ENCODE peak calls at places on chromosomes 2 and 18, in five cellular contexts. C is HepG2, Z is K562, A is GM12878, T is H1. Y is an unnamed sample.

GRCh38 chr2:144163592-144163991 is 356.3 kb downstream of the ZEB2 start:
- DNase-seq in C (peak; percentile 55), Z (no peak), A (no peak), T (no peak), Y (no peak)

GRCh38 chr2:172734711-172735645 is 667 bp upstream of the RAPGEF4 start:
- DNase-seq in C (no peak), Z (no peak), A (no peak), T (no peak), Y (peak; percentile 62)

GRCh38 chr2:199797431-199797830 is 53.6 kb downstream of the FTCDNL1 start:
- DNase-seq in C (no peak), Z (no peak), A (no peak), T (no peak), Y (no peak)

GRCh38 chr2:120261387-120262006 is 8.8 kb downstream of the RALB start:
- DNase-seq in C (no peak), Z (no peak), A (peak; percentile 62), T (no peak), Y (no peak)

GRCh38 chr2:32941944-32942690 is 4.6 kb upstream of the LTBP1 start:
- DNase-seq in C (no peak), Z (no peak), A (no peak), T (no peak), Y (no peak)

GRCh38 chr2:62939735-62940491 is 110.7 kb upstream of the OTX1 start:
- DNase-seq in C (no peak), Z (no peak), A (no peak), T (no peak), Y (no peak)

GRCh38 chr2:23658466-23658942 is 268.4 kb downstream of the ATAD2B start:
- DNase-seq in C (peak; percentile 91), Z (no peak), A (no peak), T (no peak), Y (no peak)

GRCh38 chr2:172693037-172693436 is 42.6 kb upstream of the RAPGEF4 start:
- DNase-seq in C (peak; percentile 28), Z (no peak), A (no peak), T (no peak), Y (no peak)

GRCh38 chr2:69693472-69694450 is 48.2 kb upstream of the ANXA4 start:
- DNase-seq in C (no peak), Z (no peak), A (peak; percentile 63), T (no peak), Y (no peak)

GRCh38 chr18:8045160-8045885 is 478.2 kb downstream of the PTPRM start:
- DNase-seq in C (no peak), Z (no peak), A (no peak), T (no peak), Y (no peak)

GRCh38 chr18:26002375-26002774 is 88.0 kb downstream of the SS18 start:
- DNase-seq in C (no peak), Z (no peak), A (no peak), T (no peak), Y (no peak)

GRCh38 chr2:217707116-217707742 is 295.6 kb downstream of the TNS1 start:
- DNase-seq in C (no peak), Z (no peak), A (no peak), T (no peak), Y (no peak)

GRCh38 chr2:60560734-60561649 is 7.5 kb upstream of the BCL11A start:
- DNase-seq in C (peak; percentile 36), Z (peak; percentile 58), A (no peak), T (no peak), Y (peak; percentile 80)

GRCh38 chr2:113123731-113124130 is 3.7 kb upstream of the IL1RN start:
- DNase-seq in C (no peak), Z (no peak), A (no peak), T (no peak), Y (no peak)

GRCh38 chr18:3083776-3084175 is 70.8 kb upstream of the LPIN2 start:
- DNase-seq in C (no peak), Z (no peak), A (no peak), T (no peak), Y (no peak)

GRCh38 chr2:219870023-219870422 is 242.6 kb downstream of the SLC4A3 start:
- DNase-seq in C (no peak), Z (no peak), A (no peak), T (no peak), Y (no peak)

GRCh38 chr2:18987592-18988073 is 370.8 kb downstream of the OSR1 start:
- DNase-seq in C (peak; percentile 34), Z (no peak), A (no peak), T (no peak), Y (no peak)

GRCh38 chr2:197010200-197011020 is 83.9 kb upstream of the PGAP1 start:
- DNase-seq in C (no peak), Z (no peak), A (no peak), T (no peak), Y (no peak)

GRCh38 chr2:222330910-222331309 is 32.1 kb upstream of the PAX3 start:
- DNase-seq in C (no peak), Z (no peak), A (no peak), T (no peak), Y (no peak)

GRCh38 chr2:218406949-218407703 is 7.5 kb downstream of the CTDSP1 start:
- DNase-seq in C (no peak), Z (no peak), A (peak; percentile 27), T (no peak), Y (no peak)

GRCh38 chr18:74387362-74387761 is 69.7 kb downstream of the DIPK1C start:
- DNase-seq in C (no peak), Z (no peak), A (no peak), T (no peak), Y (no peak)

GRCh38 chr2:38586926-38587325 is 15.8 kb downstream of the HNRNPLL start:
- DNase-seq in C (no peak), Z (no peak), A (no peak), T (no peak), Y (no peak)

GRCh38 chr2:153388246-153388645 is 90.3 kb downstream of the RPRM start:
- DNase-seq in C (no peak), Z (no peak), A (no peak), T (no peak), Y (no peak)

GRCh38 chr2:75146903-75147332 is 52.4 kb downstream of the TACR1 start:
- DNase-seq in C (peak; percentile 54), Z (no peak), A (no peak), T (no peak), Y (no peak)

GRCh38 chr18:41906528-41907256 is 48.3 kb upstream of the PIK3C3 start:
- DNase-seq in C (peak; percentile 13), Z (peak; percentile 53), A (peak; percentile 33), T (no peak), Y (peak; percentile 67)

GRCh38 chr18:13890962-13891361 is 24.4 kb downstream of the MC2R start:
- DNase-seq in C (no peak), Z (no peak), A (no peak), T (no peak), Y (no peak)

GRCh38 chr2:104768694-104769093 is 85.2 kb upstream of the POU3F3 start:
- DNase-seq in C (no peak), Z (no peak), A (no peak), T (no peak), Y (no peak)

GRCh38 chr2:237540823-237541222 is 25.6 kb upstream of the PRLH start:
- DNase-seq in C (no peak), Z (no peak), A (no peak), T (no peak), Y (no peak)

DNA sequence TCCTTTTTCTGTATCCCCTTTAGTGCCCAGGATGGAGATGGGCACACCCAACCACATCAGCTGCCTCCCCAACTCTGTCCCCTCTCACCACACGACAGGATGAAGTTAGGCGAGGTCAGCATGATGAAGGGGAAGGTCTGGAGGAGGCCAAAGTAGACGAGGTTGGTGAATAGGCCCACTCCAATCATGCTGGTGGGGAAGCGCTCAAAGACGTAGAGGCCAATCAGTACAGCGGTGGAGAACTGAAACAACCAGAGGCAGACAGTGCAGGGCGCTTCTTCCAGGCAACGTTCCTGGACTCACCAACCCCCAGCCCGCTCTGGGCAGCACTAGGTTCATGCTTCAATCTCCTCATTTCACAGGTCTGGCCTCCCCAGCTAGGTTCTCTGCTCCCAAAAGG is 2.9 kb downstream of the TEX261 start:
- DNase-seq in C (no peak), Z (peak; percentile 2), A (no peak), T (no peak), Y (no peak)
- H3K36me3 ChIP-seq in C (peaks cover 34% of the 10 kb centered on the region), Z (peaks cover 61% of the 10 kb centered on the region), A (peaks cover 13% of the 10 kb centered on the region), T (no peaks in the 10 kb centered on the region), Y (no peaks in the 10 kb centered on the region)

GRCh38 chr2:7045601-7046590 is 128.7 kb downstream of the RNF144A start:
- DNase-seq in C (no peak), Z (no peak), A (no peak), T (no peak), Y (no peak)
- TF ChIP-seq CTCF in C (no peak), Z (no peak), A (no peak), T (no peak), Y (no peak)

DNA sequence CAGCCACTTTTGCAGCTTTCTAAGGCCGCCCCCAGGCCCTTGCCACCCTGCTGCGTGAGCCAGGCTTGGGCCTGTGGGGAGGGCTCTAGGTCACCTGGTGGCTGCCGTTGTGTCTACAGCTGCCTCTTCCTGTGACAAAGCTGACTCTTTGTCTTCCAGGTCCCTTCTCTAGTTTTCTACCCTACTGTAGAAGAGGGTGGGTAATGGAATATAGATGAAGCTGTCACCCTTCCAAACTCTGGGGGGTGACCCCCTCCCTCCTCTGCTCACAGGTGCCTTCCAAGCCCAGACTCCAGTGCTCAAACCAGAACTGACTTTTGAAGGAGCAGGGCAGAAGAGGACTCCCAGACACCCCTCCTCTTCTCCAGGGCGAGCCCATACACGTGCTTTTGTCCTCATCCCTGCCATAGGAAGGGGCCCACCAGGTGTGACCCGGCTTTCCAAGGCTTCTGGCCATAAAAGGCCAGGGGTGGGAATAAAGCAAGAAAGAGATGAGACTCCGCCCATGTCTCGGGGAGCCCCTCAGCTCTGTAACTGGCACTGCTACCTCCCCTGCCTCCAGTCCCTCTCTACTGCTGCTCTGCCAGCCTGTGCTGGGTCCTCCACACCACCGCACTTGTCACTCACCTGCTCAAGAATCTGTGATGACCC is 17.9 kb upstream of the SDC1 start:
- DNase-seq in C (peak; percentile 54), Z (peak; percentile 20), A (no peak), T (no peak), Y (peak; percentile 62)
- TF ChIP-seq CREB1 in C (no peak), Z (no peak), A (no peak), T (no peak), Y (no peak)

GRCh38 chr18:36162981-36163380 is 24.3 kb upstream of the MOCOS start:
- DNase-seq in C (no peak), Z (no peak), A (no peak), T (no peak), Y (no peak)
- H3K36me3 ChIP-seq in C (peaks cover 9% of the 10 kb centered on the region), Z (peaks cover 92% of the 10 kb centered on the region), A (peaks cover 28% of the 10 kb centered on the region), T (peaks cover 70% of the 10 kb centered on the region), Y (peaks cover 63% of the 10 kb centered on the region)

GRCh38 chr2:205054789-205055188 is 509.5 kb downstream of the PARD3B start:
- DNase-seq in C (no peak), Z (no peak), A (no peak), T (no peak), Y (no peak)
- TF ChIP-seq CTCF in C (no peak), Z (no peak), A (no peak), T (no peak), Y (no peak)

GRCh38 chr2:233471291-233472035 is 95.1 kb downstream of the USP40 start:
- DNase-seq in C (no peak), Z (no peak), A (no peak), T (no peak), Y (no peak)

GRCh38 chr2:233473878-233474277 is 92.7 kb downstream of the USP40 start:
- DNase-seq in C (no peak), Z (no peak), A (no peak), T (no peak), Y (no peak)

GRCh38 chr2:233476083-233476410 is 90.5 kb downstream of the USP40 start:
- DNase-seq in C (no peak), Z (no peak), A (no peak), T (no peak), Y (no peak)

GRCh38 chr2:233470839-233471238 is 95.7 kb downstream of the USP40 start:
- DNase-seq in C (no peak), Z (no peak), A (no peak), T (no peak), Y (no peak)

GRCh38 chr2:233473386-233473791 is 93.2 kb downstream of the USP40 start:
- DNase-seq in C (no peak), Z (no peak), A (no peak), T (no peak), Y (no peak)
- TF ChIP-seq CREB1 in C (no peak), Z (no peak), A (no peak), T (no peak), Y (no peak)